ENCODE peak calls at places on chromosome 11, in six cellular contexts. N is sigmoid colon; B is CD8-positive, alpha-beta T cell; Z is effector memory CD4-positive, alpha-beta T cell; Y is lung; W is transverse colon. G is an unnamed sample. For H3K4me1, the result is how much of the 10 kb centered on the place peaks cover.

GRCh38 chr11:106420048-106420665 is 342.7 kb downstream of the AASDHPPT start:
- DNase-seq in N (no peak), B (no peak), Z (no peak), Y (no peak), W (no peak), G (no peak)

GRCh38 chr11:124643605-124644425 is 21.2 kb downstream of the TBRG1 start:
- DNase-seq in N (no peak), B (no peak), Z (no peak), Y (no peak), W (no peak), G (no peak)

GRCh38 chr11:103633037-103633788 is 403.2 kb upstream of the DDI1 start:
- DNase-seq in N (no peak), B (no peak), Z (no peak), Y (no peak), W (no peak), G (no peak)

GRCh38 chr11:112877561-112877960 is 83.7 kb upstream of the NCAM1 start:
- DNase-seq in N (no peak), B (no peak), Z (no peak), Y (no peak), W (no peak), G (no peak)

GRCh38 chr11:127000291-127000968 is at the start of gene KIRREL3:
- DNase-seq in N (no peak), B (no peak), Z (no peak), Y (no peak), W (no peak), G (no peak)

GRCh38 chr11:45847908-45848316 is 637 bp downstream of the CRY2 start:
- DNase-seq in N (peak), B (peak), Z (peak), Y (peak), W (peak), G (peak)

GRCh38 chr11:37642321-37642720 is 1044.3 kb upstream of the RAG2 start:
- DNase-seq in N (no peak), B (no peak), Z (no peak), Y (no peak), W (no peak), G (no peak)

GRCh38 chr11:126193038-126193478 is 18.4 kb downstream of the RPUSD4 start:
- DNase-seq in N (no peak), B (no peak), Z (no peak), Y (no peak), W (no peak), G (no peak)

GRCh38 chr11:65213322-65214211 is 31.8 kb downstream of the CAPN1 start:
- DNase-seq in N (no peak), B (peak), Z (no peak), Y (no peak), W (no peak), G (no peak)

GRCh38 chr11:122711831-122712378 is 56.4 kb downstream of the UBASH3B start:
- DNase-seq in N (peak), B (no peak), Z (no peak), Y (no peak), W (no peak), G (no peak)

GRCh38 chr11:46253258-46254134 is 24.0 kb upstream of the CREB3L1 start:
- DNase-seq in N (no peak), B (no peak), Z (no peak), Y (no peak), W (no peak), G (no peak)

GRCh38 chr11:77147668-77148321 is 19.7 kb downstream of the MYO7A start:
- DNase-seq in N (no peak), B (peak), Z (peak), Y (no peak), W (peak), G (peak)

GRCh38 chr11:111598546-111598945 is 3.7 kb upstream of the SIK2 start:
- DNase-seq in N (peak), B (no peak), Z (no peak), Y (no peak), W (no peak), G (no peak)

GRCh38 chr11:2890466-2891241 is 5.1 kb upstream of the CDKN1C start:
- DNase-seq in N (peak), B (no peak), Z (no peak), Y (no peak), W (peak), G (no peak)

GRCh38 chr11:68444566-68444965 is 16.0 kb upstream of the PPP6R3 start:
- DNase-seq in N (peak), B (no peak), Z (no peak), Y (no peak), W (no peak), G (no peak)

GRCh38 chr11:102527701-102528100 is 2.8 kb downstream of the MMP7 start:
- DNase-seq in N (no peak), B (no peak), Z (no peak), Y (no peak), W (no peak), G (no peak)

GRCh38 chr11:3196161-3197043 is 22.2 kb downstream of the MRGPRG start:
- DNase-seq in N (peak), B (no peak), Z (no peak), Y (no peak), W (peak), G (no peak)

GRCh38 chr11:8720376-8720775 is 37.8 kb downstream of the RPL27A start:
- DNase-seq in N (no peak), B (no peak), Z (no peak), Y (no peak), W (no peak), G (no peak)

GRCh38 chr11:8719260-8720190 is 36.9 kb downstream of the RPL27A start:
- DNase-seq in N (peak), B (no peak), Z (no peak), Y (no peak), W (peak), G (no peak)

GRCh38 chr11:8722156-8722555 is 39.6 kb downstream of the RPL27A start:
- DNase-seq in N (peak), B (no peak), Z (no peak), Y (no peak), W (no peak), G (no peak)

GRCh38 chr11:8721740-8722139 is 39.1 kb downstream of the RPL27A start:
- DNase-seq in N (no peak), B (no peak), Z (no peak), Y (no peak), W (peak), G (no peak)

GRCh38 chr11:8720868-8721739 is 38.5 kb downstream of the RPL27A start:
- DNase-seq in N (no peak), B (no peak), Z (no peak), Y (peak), W (peak), G (no peak)
- H3K4me1 ChIP-seq in N (half or more), B (under half), Z (under half), Y (under half), W (half or more), G (under half)

DNA sequence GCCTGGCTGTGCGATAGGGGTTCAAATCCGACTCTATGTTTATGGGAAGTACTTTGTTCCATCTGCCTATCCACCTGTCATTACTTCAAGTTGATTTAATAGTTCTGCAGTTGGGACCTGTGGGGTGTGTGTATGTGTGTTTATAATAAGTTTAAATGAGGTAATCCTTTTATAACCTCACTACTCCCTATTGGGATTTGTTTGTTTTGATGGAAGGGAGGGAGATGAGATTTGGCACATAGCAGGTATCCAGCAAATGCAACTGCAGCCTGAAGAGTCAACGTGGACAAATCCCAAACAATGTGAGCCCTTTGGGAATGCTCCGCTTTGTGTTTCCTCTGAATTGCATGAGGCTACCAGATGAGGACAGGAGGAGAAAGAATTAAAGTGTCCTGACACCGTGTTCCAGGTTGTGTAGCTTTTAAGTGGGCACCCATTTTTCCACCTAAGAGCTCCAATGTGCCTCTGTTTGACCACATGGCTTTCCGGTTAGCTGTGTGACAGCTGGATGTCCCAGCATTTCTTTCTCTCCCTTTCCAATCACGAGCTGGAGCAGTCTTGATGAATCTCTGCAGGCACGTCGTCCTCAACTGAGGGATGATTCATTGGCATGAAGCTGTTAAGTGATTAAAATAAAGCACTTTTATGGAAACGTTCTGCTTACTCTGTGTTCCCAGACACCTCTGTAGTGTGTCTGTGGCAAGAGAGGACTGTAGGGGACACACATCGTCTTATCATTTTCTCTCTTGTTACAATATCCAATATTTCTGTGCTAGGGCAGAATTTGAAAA is 610.7 kb downstream of the NTM start:
- DNase-seq in N (no peak), B (no peak), Z (no peak), Y (no peak), W (no peak), G (no peak)
- H3K4me1 ChIP-seq in N (under half), B (under half), Z (under half), Y (under half), W (under half), G (under half)

GRCh38 chr11:1485504-1485885 is 1.1 kb downstream of the MOB2 start:
- DNase-seq in N (peak), B (no peak), Z (no peak), Y (no peak), W (no peak), G (no peak)
- H3K4me1 ChIP-seq in N (half or more), B (under half), Z (under half), Y (under half), W (half or more), G (under half)

GRCh38 chr11:44308923-44309482 is 936 bp downstream of the ALX4 start:
- DNase-seq in N (no peak), B (no peak), Z (no peak), Y (no peak), W (no peak), G (no peak)
- H3K4me1 ChIP-seq in N (under half), B (under half), Z (under half), Y (under half), W (under half), G (under half)

GRCh38 chr11:11413776-11414175 is 60.7 kb upstream of the CSNK2A3 start:
- DNase-seq in N (no peak), B (no peak), Z (no peak), Y (no peak), W (no peak), G (no peak)

GRCh38 chr11:11416502-11416901 is 63.5 kb upstream of the CSNK2A3 start:
- DNase-seq in N (no peak), B (no peak), Z (no peak), Y (no peak), W (no peak), G (no peak)

GRCh38 chr11:11416917-11417316 is 63.9 kb upstream of the CSNK2A3 start:
- DNase-seq in N (no peak), B (no peak), Z (no peak), Y (no peak), W (no peak), G (no peak)

GRCh38 chr11:11415786-11416390 is 62.8 kb upstream of the CSNK2A3 start:
- DNase-seq in N (no peak), B (no peak), Z (no peak), Y (no peak), W (no peak), G (no peak)

DNA sequence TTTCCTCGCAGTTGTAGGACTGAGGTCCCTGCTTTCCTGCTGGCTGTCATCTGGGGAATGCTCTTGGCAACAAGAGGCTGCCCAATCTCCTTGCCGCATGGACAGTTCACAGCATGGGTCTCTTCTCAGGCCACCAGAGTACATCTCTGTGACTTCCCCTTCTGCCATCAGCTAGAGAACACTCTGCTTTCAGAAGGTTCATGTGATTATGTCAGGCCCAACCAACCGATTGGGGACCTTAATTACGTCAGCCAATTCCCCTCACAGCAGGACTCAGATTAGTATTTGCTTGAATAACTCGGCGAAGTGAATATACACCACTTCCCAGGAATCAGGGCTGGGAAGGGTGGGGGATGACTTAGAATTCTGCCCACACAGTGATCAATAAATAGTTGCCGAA is 61.9 kb upstream of the CSNK2A3 start:
- DNase-seq in N (no peak), B (no peak), Z (no peak), Y (no peak), W (no peak), G (no peak)
- H3K4me1 ChIP-seq in N (under half), B (under half), Z (under half), Y (under half), W (under half), G (under half)

DNA sequence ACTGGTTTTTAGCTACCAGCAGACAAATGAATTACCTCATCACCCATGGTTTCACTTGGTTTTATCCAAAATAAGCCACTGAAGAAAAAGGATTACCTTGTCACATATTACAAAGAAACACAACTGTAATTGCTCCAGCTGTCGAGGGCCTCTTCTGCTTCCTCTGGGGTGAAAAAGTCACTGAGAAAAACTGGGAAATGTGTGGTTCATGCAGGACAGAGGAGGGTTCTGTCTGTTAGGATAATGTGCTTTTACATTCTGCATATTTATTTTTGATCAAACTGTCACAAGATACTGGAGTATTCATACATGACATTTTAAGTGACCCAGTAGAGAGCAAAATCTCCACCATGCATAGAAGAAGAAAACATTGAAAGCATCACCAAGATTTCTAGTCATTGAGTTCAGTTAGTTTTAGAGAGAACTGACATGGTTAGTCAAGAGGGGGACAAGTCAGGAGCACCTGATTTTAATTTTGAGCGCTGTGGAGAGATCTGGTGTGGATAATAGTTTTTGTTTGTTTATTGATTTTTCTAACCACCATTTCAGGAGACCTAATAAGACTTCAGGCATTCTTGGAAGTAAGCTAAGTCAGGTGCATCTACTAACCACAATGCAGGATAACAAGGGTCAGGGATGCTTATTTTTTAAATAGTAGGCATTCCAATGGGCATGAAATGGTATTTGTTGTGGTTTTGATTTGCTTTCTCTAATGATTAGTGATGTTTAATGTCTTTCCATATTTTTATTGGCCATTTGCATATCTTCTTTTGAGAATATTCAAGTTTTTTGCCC is 211.9 kb downstream of the NAV2 start:
- DNase-seq in N (no peak), B (no peak), Z (no peak), Y (no peak), W (no peak), G (no peak)
- H3K4me1 ChIP-seq in N (half or more), B (under half), Z (under half), Y (under half), W (under half), G (under half)